ENCODE peak calls at places on chromosomes 6 and 20, in four cellular contexts. J, P, R and N are unnamed samples. For H3K4me1, the result is how much of the 10 kb centered on the place peaks cover.

GRCh38 chr6:61887425-61887824 is 398.6 kb downstream of the KHDRBS2 start:
- DNase-seq in J (no peak), P (no peak), R (no peak), N (no peak)

GRCh38 chr6:32554269-32554919 is 24.3 kb upstream of the HLA-DRB5 start:
- DNase-seq in J (no peak), R (no peak), P (no peak), N (no peak)

GRCh38 chr20:2538931-2539330 is 2.6 kb downstream of the TMC2 start:
- DNase-seq in P (no peak), J (no peak), R (no peak), N (no peak)

GRCh38 chr6:159572344-159573120 is 120.5 kb downstream of the SOD2 start:
- DNase-seq in P (no peak), R (no peak), J (no peak), N (no peak)

GRCh38 chr6:37517411-37517812 is 17.7 kb upstream of the CCDC167 start:
- DNase-seq in P (no peak), J (no peak), R (no peak), N (no peak)

GRCh38 chr20:31849306-31849930 is 4.0 kb upstream of the FOXS1 start:
- DNase-seq in P (no peak), J (peak), R (no peak), N (no peak)

GRCh38 chr6:40517654-40518053 is 69.5 kb downstream of the LRFN2 start:
- DNase-seq in R (no peak), P (no peak), J (no peak), N (no peak)

GRCh38 chr6:109690373-109690739 is 646 bp downstream of the AK9 start:
- DNase-seq in J (no peak), R (peak), P (peak), N (peak)

GRCh38 chr20:53660947-53661381 is 67.3 kb upstream of the ZNF217 start:
- DNase-seq in P (no peak), R (no peak), J (no peak), N (peak)

GRCh38 chr6:90406957-90407356 is 110.3 kb upstream of the BACH2 start:
- DNase-seq in J (peak), R (no peak), P (no peak), N (no peak)

GRCh38 chr6:3874069-3874468 is 24.9 kb downstream of the FAM50B start:
- DNase-seq in R (no peak), P (no peak), J (no peak), N (no peak)

GRCh38 chr6:40999498-41000070 is 39.4 kb downstream of the UNC5CL start:
- DNase-seq in R (peak), P (peak), J (no peak), N (peak)

GRCh38 chr20:31894980-31895675 is 24.7 kb downstream of the TTLL9 start:
- DNase-seq in P (peak), R (peak), J (peak), N (peak)

GRCh38 chr20:48319943-48320584 is 507.7 kb downstream of the PREX1 start:
- DNase-seq in R (no peak), J (no peak), P (no peak), N (peak)

GRCh38 chr6:71279321-71279720 is 9.3 kb upstream of the OGFRL1 start:
- DNase-seq in J (no peak), R (no peak), P (no peak), N (no peak)

GRCh38 chr20:60598528-60598927 is 640.3 kb downstream of the CDH26 start:
- DNase-seq in R (no peak), J (no peak), P (no peak), N (no peak)

DNA sequence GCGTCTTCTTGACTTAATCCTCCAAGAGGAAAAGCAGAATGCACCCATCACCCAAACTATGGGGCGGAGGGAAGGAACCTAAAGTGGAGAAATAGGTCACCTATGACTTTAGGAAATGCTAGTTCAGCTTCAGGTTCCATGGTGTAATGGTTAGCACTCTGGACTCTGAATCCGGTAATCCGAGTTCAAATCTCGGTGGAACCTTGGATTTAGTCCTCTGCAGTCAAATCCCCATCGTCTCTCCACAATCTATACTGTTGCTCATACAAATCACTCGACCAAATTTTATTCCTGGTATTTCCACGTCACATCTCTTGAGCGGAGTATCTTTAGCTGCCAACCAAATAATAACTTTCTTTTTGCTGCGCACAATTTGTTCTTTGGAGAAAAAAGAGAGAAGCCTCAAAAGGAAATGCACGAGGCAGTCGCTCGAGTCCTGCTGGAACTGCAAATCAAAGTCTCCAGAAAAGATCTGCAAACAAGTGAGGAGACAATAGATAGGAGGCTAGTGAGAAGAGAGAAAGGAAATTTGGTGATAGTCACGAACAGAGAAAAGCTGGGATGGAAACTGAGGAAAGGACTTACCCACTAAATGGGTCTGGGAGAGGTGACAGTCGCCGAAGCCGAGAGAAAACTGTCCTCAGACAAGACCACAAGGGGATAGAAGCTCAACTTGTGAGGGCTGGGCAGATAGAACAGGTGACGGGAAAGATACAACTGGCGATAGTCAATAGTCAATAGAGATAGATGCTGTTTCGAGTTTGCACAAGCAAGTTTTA is 16.6 kb downstream of the POM121L2 start:
- DNase-seq in P (no peak), J (peak), R (no peak), N (peak)
- H3K27ac ChIP-seq in P (no peak), J (no peak), R (no peak), N (no peak)

GRCh38 chr6:111831408-111831807 is 41.8 kb downstream of the FYN start:
- DNase-seq in J (no peak), P (no peak), R (no peak), N (no peak)
- H3K4me1 ChIP-seq in J (under half), P (under half), R (half or more), N (under half)

GRCh38 chr20:38432292-38432691 is 2.8 kb downstream of the SNHG17 start:
- DNase-seq in P (no peak), R (no peak), J (no peak), N (no peak)

GRCh38 chr20:38435555-38435939 is 419 bp upstream of the SNHG17 start:
- DNase-seq in P (no peak), R (no peak), J (peak), N (no peak)

GRCh38 chr20:38434770-38435554 is at the start of gene SNHG17:
- DNase-seq in P (peak), J (peak), R (peak), N (peak)

GRCh38 chr20:38433304-38433972 is 1.7 kb downstream of the SNHG17 start:
- DNase-seq in J (no peak), R (no peak), P (no peak), N (no peak)

DNA sequence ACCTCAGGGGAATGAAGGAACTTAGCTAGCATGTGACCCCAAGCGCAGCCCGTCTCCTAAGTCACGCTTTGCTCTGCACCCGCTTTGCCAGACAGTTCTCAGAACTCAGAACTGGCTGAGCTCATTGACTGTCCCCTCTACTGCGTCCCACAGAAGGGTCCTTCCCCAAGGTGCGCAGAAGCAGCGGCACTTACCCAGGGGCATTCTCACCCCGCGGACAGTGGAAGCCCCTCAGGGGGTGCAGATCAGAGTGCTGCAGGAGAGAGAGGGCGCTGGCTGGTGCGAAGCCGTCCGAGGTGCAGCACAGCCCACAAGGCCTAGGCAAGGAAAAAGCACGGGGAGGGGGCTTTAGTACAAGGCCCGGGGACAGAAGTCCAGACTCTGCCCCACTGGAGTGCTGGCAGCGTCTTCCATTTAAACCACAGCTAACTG is 802 bp downstream of the SNHG17 start:
- DNase-seq in P (peak), J (peak), R (no peak), N (peak)
- H3K27ac ChIP-seq in P (peak), J (peak), R (peak), N (peak)

DNA sequence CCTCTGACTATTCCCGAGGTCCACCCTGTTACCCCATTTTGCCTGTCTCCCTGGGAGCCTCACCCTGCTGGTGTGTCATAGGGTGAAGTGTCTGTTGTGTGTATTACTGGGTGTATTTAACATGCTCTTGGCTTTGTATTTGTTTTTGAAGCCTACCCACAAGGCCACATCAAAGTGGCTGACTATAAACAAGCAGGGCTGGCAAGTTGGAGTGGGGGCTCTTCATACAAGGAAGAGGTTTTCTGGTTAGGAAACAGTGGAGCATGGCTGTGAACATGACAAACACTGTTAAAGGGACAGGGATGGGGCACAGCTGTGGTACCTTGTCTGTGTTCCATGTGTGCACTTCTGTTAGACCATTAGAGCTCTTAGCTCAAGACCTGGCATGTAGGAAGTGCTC is 26.3 kb downstream of the HECA start:
- DNase-seq in R (no peak), J (no peak), P (no peak), N (no peak)
- H3K4me1 ChIP-seq in R (half or more), J (under half), P (under half), N (under half)